ENCODE peak calls at places on chromosomes 16 and 17, in ten cellular contexts. L is CD4-positive, CD25-positive, alpha-beta regulatory T cell; U is A549; E is mesenchymal stem cell; I is activated naive CD4-positive, alpha-beta T cell; R is stimulated activated CD8-positive, alpha-beta memory T cell treated with anti-CD3 and anti-CD28 coated beads, Interleukin-7, amount 100 ng/mL, for 1 hour; V is NT2/D1; F is transverse colon; K is EL; P is SW 1271. X is an unnamed sample.

GRCh38 chr16:67481561-67482259 is 753 bp upstream of the ATP6V0D1 start:
- DNase-seq in L (peak), U (no peak), E (no peak), I (no peak), R (no peak), V (no peak), F (peak), K (no peak), P (no peak), X (no peak)

GRCh38 chr17:41369023-41369422 is 590 bp downstream of the KRT33B start:
- DNase-seq in L (no peak), U (no peak), E (no peak), I (no peak), R (no peak), V (no peak), F (no peak), K (no peak), P (no peak), X (no peak)

GRCh38 chr17:66548158-66548557 is 245.7 kb downstream of the PRKCA start:
- DNase-seq in L (peak), U (no peak), E (peak), I (no peak), R (peak), V (no peak), F (no peak), K (peak), P (no peak), X (no peak)

GRCh38 chr16:28259091-28259780 is 33.1 kb upstream of the SBK1 start:
- DNase-seq in L (peak), U (no peak), E (no peak), I (no peak), R (no peak), V (no peak), F (no peak), K (no peak), P (no peak), X (no peak)

GRCh38 chr17:1229354-1229890 is 40.8 kb upstream of the BHLHA9 start:
- DNase-seq in L (peak), U (no peak), E (peak), I (no peak), R (no peak), V (no peak), F (peak), K (peak), P (no peak), X (no peak)

GRCh38 chr17:57954421-57955182 is 610 bp downstream of the CUEDC1 start:
- DNase-seq in L (no peak), U (peak), E (peak), I (no peak), R (no peak), V (peak), F (peak), K (peak), P (no peak), X (peak)

GRCh38 chr17:47726796-47727703 is 6.0 kb upstream of the TBX21 start:
- DNase-seq in L (peak), U (no peak), E (no peak), I (no peak), R (no peak), V (no peak), F (no peak), K (no peak), P (no peak), X (no peak)

GRCh38 chr16:35795361-35796029 is 2336.1 kb downstream of the TP53TG3F start:
- DNase-seq in L (no peak), U (no peak), E (no peak), I (no peak), R (no peak), V (no peak), F (no peak), K (no peak), P (no peak), X (no peak)

GRCh38 chr16:21283521-21284289 is 5.6 kb upstream of the CRYM start:
- DNase-seq in L (no peak), U (peak), E (peak), I (no peak), R (no peak), V (no peak), F (peak), K (peak), P (no peak), X (no peak)

GRCh38 chr17:67520282-67520906 is 143.3 kb downstream of the PITPNC1 start:
- DNase-seq in L (no peak), U (no peak), E (peak), I (no peak), R (no peak), V (no peak), F (peak), K (no peak), P (no peak), X (no peak)

GRCh38 chr17:78497115-78497540 is 80.1 kb downstream of the DNAH17 start:
- DNase-seq in L (peak), U (peak), E (peak), I (no peak), R (no peak), V (peak), F (peak), K (peak), P (peak), X (peak)

GRCh38 chr17:16273499-16273898 is 56.5 kb downstream of the PIGL start:
- DNase-seq in L (no peak), U (no peak), E (no peak), I (no peak), R (no peak), V (no peak), F (no peak), K (peak), P (peak), X (peak)

GRCh38 chr16:8402981-8403853 is 187.1 kb downstream of the TMEM114 start:
- DNase-seq in L (no peak), U (no peak), E (no peak), I (no peak), R (no peak), V (no peak), F (peak), K (no peak), P (no peak), X (no peak)

GRCh38 chr16:14050297-14051027 is 20.7 kb upstream of the MRTFB start:
- DNase-seq in L (no peak), U (peak), E (no peak), I (no peak), R (no peak), V (peak), F (no peak), K (peak), P (no peak), X (peak)

GRCh38 chr17:79668344-79669250 is 57.7 kb upstream of the RBFOX3 start:
- DNase-seq in L (no peak), U (no peak), E (no peak), I (no peak), R (no peak), V (no peak), F (no peak), K (no peak), P (no peak), X (no peak)

GRCh38 chr16:2689968-2690830 is 7.9 kb downstream of the KCTD5 start:
- DNase-seq in L (no peak), U (no peak), E (no peak), I (no peak), R (no peak), V (no peak), F (no peak), K (no peak), P (no peak), X (no peak)

GRCh38 chr16:64809876-64810629 is 311.8 kb downstream of the CDH11 start:
- DNase-seq in L (no peak), U (no peak), E (no peak), I (no peak), R (no peak), V (no peak), F (no peak), K (no peak), P (no peak), X (no peak)

GRCh38 chr17:66677201-66677981 is 157.5 kb upstream of the CACNG5 start:
- DNase-seq in L (no peak), U (no peak), E (peak), I (no peak), R (no peak), V (no peak), F (no peak), K (peak), P (no peak), X (peak)

GRCh38 chr16:6157806-6158205 is 1060.2 kb upstream of the EEF2KMT start:
- DNase-seq in L (no peak), U (no peak), E (no peak), I (no peak), R (no peak), V (no peak), F (no peak), K (no peak), P (no peak), X (no peak)

GRCh38 chr16:23514381-23515152 is 4.3 kb upstream of the GGA2 start:
- DNase-seq in L (peak), U (no peak), E (no peak), I (no peak), R (no peak), V (no peak), F (no peak), K (no peak), P (no peak), X (no peak)

GRCh38 chr16:4709481-4709880 is 16.1 kb downstream of the NUDT16L1 start:
- DNase-seq in L (no peak), U (no peak), E (peak), I (no peak), R (no peak), V (no peak), F (no peak), K (no peak), P (no peak), X (no peak)

GRCh38 chr16:79993810-79994209 is 393.3 kb upstream of the MAF start:
- DNase-seq in L (no peak), U (no peak), E (no peak), I (no peak), R (no peak), V (no peak), F (peak), K (no peak), P (no peak), X (no peak)

GRCh38 chr17:76204277-76204676 is 36.0 kb downstream of the RNF157 start:
- DNase-seq in L (no peak), U (peak), E (peak), I (no peak), R (no peak), V (no peak), F (no peak), K (peak), P (no peak), X (peak)

GRCh38 chr17:65558683-65559311 is 2.7 kb downstream of the AXIN2 start:
- DNase-seq in L (no peak), U (no peak), E (no peak), I (no peak), R (no peak), V (no peak), F (no peak), K (no peak), P (no peak), X (no peak)

GRCh38 chr16:75475420-75475847 is 10.9 kb upstream of the TMEM170A start:
- DNase-seq in L (no peak), U (no peak), E (no peak), I (no peak), R (no peak), V (no peak), F (no peak), K (no peak), P (no peak), X (no peak)

GRCh38 chr16:72783716-72784320 is 264.1 kb downstream of the ZFHX3 start:
- DNase-seq in L (no peak), U (peak), E (peak), I (no peak), R (no peak), V (no peak), F (no peak), K (peak), P (no peak), X (no peak)

X was measured in RWPE1.